ENCODE peak calls at places on chromosomes 2 and 18, in four cellular contexts. Q is IMR-90, R is tibial artery, N is neural progenitor cell. B is an unnamed sample.

GRCh38 chr2:20551231-20551944 is 99.5 kb downstream of the HS1BP3 start:
- DNase-seq in Q (no peak), R (no peak), N (no peak), B (no peak)

GRCh38 chr2:118044849-118045248 is 31.0 kb upstream of the CCDC93 start:
- DNase-seq in Q (no peak), R (no peak), N (no peak), B (no peak)

GRCh38 chr2:239469101-239469960 is 68.5 kb upstream of the HDAC4 start:
- DNase-seq in Q (no peak), R (no peak), N (no peak), B (no peak)

GRCh38 chr2:241412144-241412543 is 56.1 kb downstream of the FARP2 start:
- DNase-seq in Q (peak), R (no peak), N (no peak), B (no peak)

GRCh38 chr18:54924948-54925347 is 34.3 kb downstream of the CCDC68 start:
- DNase-seq in Q (peak), R (no peak), N (no peak), B (no peak)

GRCh38 chr18:23194150-23194968 is 59.1 kb downstream of the CABLES1 start:
- DNase-seq in Q (peak), R (no peak), N (no peak), B (no peak)

GRCh38 chr2:199958014-199958413 is 2.6 kb downstream of the MAIP1 start:
- DNase-seq in Q (no peak), R (no peak), N (no peak), B (no peak)

GRCh38 chr2:190379249-190379964 is 28.7 kb upstream of the MFSD6 start:
- DNase-seq in Q (peak), R (no peak), N (no peak), B (no peak)

GRCh38 chr2:146874260-146874658 is 970.6 kb upstream of the ACVR2A start:
- DNase-seq in Q (no peak), R (peak), N (no peak), B (peak)

GRCh38 chr18:44927127-44927849 is 246.6 kb downstream of the SETBP1 start:
- DNase-seq in Q (no peak), R (no peak), N (no peak), B (no peak)

GRCh38 chr2:100936070-100936741 is 65.9 kb upstream of the RPL31 start:
- DNase-seq in Q (no peak), R (no peak), N (no peak), B (no peak)

GRCh38 chr2:160308915-160309314 is 108.8 kb upstream of the ITGB6 start:
- DNase-seq in Q (peak), R (no peak), N (no peak), B (peak)

GRCh38 chr2:175559613-175560012 is 378.1 kb upstream of the ATP5MC3 start:
- DNase-seq in Q (no peak), R (no peak), N (no peak), B (no peak)

GRCh38 chr2:189424956-189425355 is 16.3 kb upstream of the WDR75 start:
- DNase-seq in Q (no peak), R (no peak), N (no peak), B (no peak)

GRCh38 chr18:36942264-36942663 is 113.3 kb downstream of the KIAA1328 start:
- DNase-seq in Q (peak), R (no peak), N (peak), B (no peak)

GRCh38 chr18:7158201-7158600 is 40.6 kb upstream of the LAMA1 start:
- DNase-seq in Q (peak), R (no peak), N (no peak), B (no peak)

GRCh38 chr18:24421831-24422230 is 4.6 kb upstream of the IMPACT start:
- DNase-seq in Q (no peak), R (no peak), N (no peak), B (no peak)

GRCh38 chr2:223618172-223619035 is 16.2 kb upstream of the SCG2 start:
- DNase-seq in Q (no peak), R (no peak), N (peak), B (no peak)

GRCh38 chr2:189143930-189144329 is 35.6 kb downstream of the COL5A2 start:
- DNase-seq in Q (peak), R (no peak), N (no peak), B (no peak)

GRCh38 chr2:39093208-39093898 is 27.5 kb downstream of the SOS1 start:
- DNase-seq in Q (no peak), R (no peak), N (no peak), B (no peak)

GRCh38 chr2:143728498-143728897 is 599.3 kb downstream of the ARHGAP15 start:
- DNase-seq in Q (no peak), R (no peak), N (no peak), B (no peak)

GRCh38 chr18:32893915-32894314 is 121.1 kb upstream of the KLHL14 start:
- DNase-seq in Q (no peak), R (no peak), N (no peak), B (no peak)

GRCh38 chr2:11744631-11745394 is 1.6 kb upstream of the LPIN1 start:
- DNase-seq in Q (peak), R (no peak), N (peak), B (no peak)

GRCh38 chr2:176092270-176093144 is at the start of gene HOXD13:
- DNase-seq in Q (no peak), R (no peak), N (peak), B (no peak)

GRCh38 chr18:31513189-31513907 is 15.4 kb downstream of the DSG2 start:
- DNase-seq in Q (peak), R (no peak), N (no peak), B (peak)

GRCh38 chr18:48486762-48487161 is 52.1 kb upstream of the CTIF start:
- DNase-seq in Q (peak), R (no peak), N (no peak), B (no peak)

GRCh38 chr2:176814740-176815367 is 397.7 kb upstream of the HNRNPA3 start:
- DNase-seq in Q (peak), R (no peak), N (peak), B (peak)

GRCh38 chr2:216850665-216851327 is 9.1 kb downstream of the TNP1 start:
- DNase-seq in Q (peak), R (no peak), N (no peak), B (no peak)

GRCh38 chr2:158346041-158346440 is 110.5 kb downstream of the CCDC148 start:
- DNase-seq in Q (no peak), R (no peak), N (no peak), B (no peak)

GRCh38 chr18:3251249-3251962 is 3.8 kb downstream of the MYL12A start:
- DNase-seq in Q (no peak), R (no peak), N (no peak), B (no peak)

GRCh38 chr18:3248062-3248669 is 565 bp downstream of the MYL12A start:
- DNase-seq in Q (peak), R (no peak), N (peak), B (no peak)

GRCh38 chr18:3248670-3249359 is 1.2 kb downstream of the MYL12A start:
- DNase-seq in Q (peak), R (no peak), N (peak), B (peak)

GRCh38 chr18:3251963-3252277 is 4.3 kb downstream of the MYL12A start:
- DNase-seq in Q (peak), R (no peak), N (no peak), B (no peak)

GRCh38 chr18:3250237-3251107 is 2.9 kb downstream of the MYL12A start:
- DNase-seq in Q (peak), R (no peak), N (no peak), B (peak)
- H3K27ac ChIP-seq in Q (peak), R (peak), N (no peak), B (no peak)

GRCh38 chr2:61367177-61367576 is 103.7 kb downstream of the USP34 start:
- DNase-seq in Q (no peak), R (no peak), N (no peak), B (no peak)
- TF ChIP-seq CTCF in Q (no peak), R (no peak), N (no peak), B (no peak)

GRCh38 chr2:28404086-28404485 is 11.4 kb downstream of the FOSL2 start:
- DNase-seq in Q (no peak), R (no peak), N (no peak), B (no peak)
- H3K27ac ChIP-seq in Q (no peak), R (peak), N (no peak), B (peak)

GRCh38 chr2:109028280-109028679 is 39.3 kb upstream of the EDAR start:
- DNase-seq in Q (no peak), R (no peak), N (no peak), B (no peak)

GRCh38 chr2:109028738-109029443 is 39.9 kb upstream of the EDAR start:
- DNase-seq in Q (no peak), R (no peak), N (no peak), B (no peak)

GRCh38 chr2:109029444-109030193 is 40.6 kb upstream of the EDAR start:
- DNase-seq in Q (no peak), R (no peak), N (peak), B (no peak)

GRCh38 chr2:109024477-109024876 is 35.5 kb upstream of the EDAR start:
- DNase-seq in Q (no peak), R (no peak), N (no peak), B (no peak)

GRCh38 chr2:109027702-109028101 is 38.7 kb upstream of the EDAR start:
- DNase-seq in Q (no peak), R (no peak), N (no peak), B (no peak)
- TF ChIP-seq CTCF in Q (no peak), R (no peak), N (no peak), B (no peak)

GRCh38 chr2:96832401-96832750 is 11.4 kb downstream of the ANKRD23 start:
- DNase-seq in Q (no peak), R (no peak), N (no peak), B (no peak)
- H3K27ac ChIP-seq in Q (no peak), R (peak), N (peak), B (peak)

GRCh38 chr2:214310319-214310718 is 100.5 kb upstream of the VWC2L start:
- DNase-seq in Q (no peak), R (no peak), N (peak), B (no peak)
- TF ChIP-seq CTCF in Q (peak), R (no peak), N (peak), B (no peak)

GRCh38 chr2:238137885-238138284 is 583 bp upstream of the KLHL30 start:
- DNase-seq in Q (no peak), R (no peak), N (no peak), B (no peak)

GRCh38 chr2:238139841-238140439 is 1.5 kb downstream of the KLHL30 start:
- DNase-seq in Q (no peak), R (no peak), N (no peak), B (no peak)

GRCh38 chr2:238140721-238141540 is 2.5 kb downstream of the KLHL30 start:
- DNase-seq in Q (no peak), R (no peak), N (no peak), B (no peak)

GRCh38 chr2:238138331-238139102 is at the start of gene KLHL30:
- DNase-seq in Q (no peak), R (peak), N (no peak), B (no peak)

GRCh38 chr2:238139141-238139840 is 823 bp downstream of the KLHL30 start:
- DNase-seq in Q (no peak), R (no peak), N (peak), B (no peak)
- H3K27ac ChIP-seq in Q (no peak), R (peak), N (no peak), B (no peak)

DNA sequence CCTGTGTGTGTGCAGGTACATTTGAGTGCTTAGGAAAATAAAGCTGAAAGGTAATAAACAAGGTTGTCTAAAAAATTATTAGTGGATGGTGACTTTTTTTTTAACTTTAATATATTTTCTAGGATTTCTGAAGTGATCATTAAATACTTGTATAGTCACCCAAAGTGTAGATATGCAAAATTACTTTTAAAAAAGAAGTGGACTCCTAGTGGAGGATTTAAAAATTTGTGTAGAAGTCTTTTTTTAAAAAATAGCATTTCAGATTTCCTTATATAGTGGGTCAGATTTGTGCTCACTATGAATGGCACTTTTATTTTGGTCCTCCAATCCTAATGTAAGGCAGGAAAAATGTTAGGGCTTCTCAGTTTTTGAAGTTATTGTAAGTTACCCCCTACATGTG is 3.9 kb downstream of the GORASP2 start:
- DNase-seq in Q (no peak), R (no peak), N (no peak), B (no peak)
- TF ChIP-seq CTCF in Q (no peak), R (no peak), N (no peak), B (no peak)

B was measured in RWPE1.